ENCODE peak calls at places on chromosome 11, in six cellular contexts. One of them, this sample, is unnamed.

GRCh38 chr11:120524536-120525085 is 13.1 kb downstream of the GRIK4 start:
- DNase-seq in HTR-8/SVneo: no peak
- DNase-seq in stimulated activated CD8-positive, alpha-beta memory T cell treated with anti-CD3 and anti-CD28 coated beads, Interleukin-12 subunit alpha, Interleukin-12 subunit beta, amount 100 ng/mL, for 1 hour: no peak
- DNase-seq in stimulated activated effector memory CD8-positive, alpha-beta T cell treated with anti-CD3 and anti-CD28 coated beads, Interleukin-12 subunit alpha, Interleukin-12 subunit beta, amount 100 ng/mL, for 72 hours: no peak
- DNase-seq in substantia nigra: no peak
- DNase-seq in nephron progenitor cell: no peak
- DNase-seq in this sample: no peak

GRCh38 chr11:2802389-2803185 is 83.0 kb downstream of the CDKN1C start:
- DNase-seq in stimulated activated effector memory CD8-positive, alpha-beta T cell treated with anti-CD3 and anti-CD28 coated beads, Interleukin-12 subunit alpha, Interleukin-12 subunit beta, amount 100 ng/mL, for 72 hours: no peak
- DNase-seq in substantia nigra: no peak
- DNase-seq in HTR-8/SVneo: no peak
- DNase-seq in stimulated activated CD8-positive, alpha-beta memory T cell treated with anti-CD3 and anti-CD28 coated beads, Interleukin-12 subunit alpha, Interleukin-12 subunit beta, amount 100 ng/mL, for 1 hour: no peak
- DNase-seq in nephron progenitor cell: no peak
- DNase-seq in this sample: no peak

GRCh38 chr11:45994421-45995341 is 72.2 kb downstream of the LARGE2 start:
- DNase-seq in substantia nigra: no peak
- DNase-seq in nephron progenitor cell: peak
- DNase-seq in stimulated activated CD8-positive, alpha-beta memory T cell treated with anti-CD3 and anti-CD28 coated beads, Interleukin-12 subunit alpha, Interleukin-12 subunit beta, amount 100 ng/mL, for 1 hour: no peak
- DNase-seq in stimulated activated effector memory CD8-positive, alpha-beta T cell treated with anti-CD3 and anti-CD28 coated beads, Interleukin-12 subunit alpha, Interleukin-12 subunit beta, amount 100 ng/mL, for 72 hours: no peak
- DNase-seq in HTR-8/SVneo: no peak
- DNase-seq in this sample: peak

GRCh38 chr11:100576044-100577021 is 110.8 kb upstream of the ARHGAP42 start:
- DNase-seq in HTR-8/SVneo: peak
- DNase-seq in stimulated activated CD8-positive, alpha-beta memory T cell treated with anti-CD3 and anti-CD28 coated beads, Interleukin-12 subunit alpha, Interleukin-12 subunit beta, amount 100 ng/mL, for 1 hour: no peak
- DNase-seq in nephron progenitor cell: peak
- DNase-seq in stimulated activated effector memory CD8-positive, alpha-beta T cell treated with anti-CD3 and anti-CD28 coated beads, Interleukin-12 subunit alpha, Interleukin-12 subunit beta, amount 100 ng/mL, for 72 hours: no peak
- DNase-seq in substantia nigra: no peak
- DNase-seq in this sample: peak

GRCh38 chr11:30310623-30311022 is 12.3 kb upstream of the ARL14EP start:
- DNase-seq in stimulated activated CD8-positive, alpha-beta memory T cell treated with anti-CD3 and anti-CD28 coated beads, Interleukin-12 subunit alpha, Interleukin-12 subunit beta, amount 100 ng/mL, for 1 hour: no peak
- DNase-seq in HTR-8/SVneo: no peak
- DNase-seq in stimulated activated effector memory CD8-positive, alpha-beta T cell treated with anti-CD3 and anti-CD28 coated beads, Interleukin-12 subunit alpha, Interleukin-12 subunit beta, amount 100 ng/mL, for 72 hours: no peak
- DNase-seq in nephron progenitor cell: no peak
- DNase-seq in substantia nigra: no peak
- DNase-seq in this sample: no peak

GRCh38 chr11:131668867-131669780 is 298.7 kb downstream of the NTM start:
- DNase-seq in substantia nigra: no peak
- DNase-seq in nephron progenitor cell: peak
- DNase-seq in stimulated activated CD8-positive, alpha-beta memory T cell treated with anti-CD3 and anti-CD28 coated beads, Interleukin-12 subunit alpha, Interleukin-12 subunit beta, amount 100 ng/mL, for 1 hour: no peak
- DNase-seq in HTR-8/SVneo: no peak
- DNase-seq in stimulated activated effector memory CD8-positive, alpha-beta T cell treated with anti-CD3 and anti-CD28 coated beads, Interleukin-12 subunit alpha, Interleukin-12 subunit beta, amount 100 ng/mL, for 72 hours: no peak
- DNase-seq in this sample: peak

GRCh38 chr11:2827256-2827655 is 58.3 kb downstream of the CDKN1C start:
- DNase-seq in stimulated activated CD8-positive, alpha-beta memory T cell treated with anti-CD3 and anti-CD28 coated beads, Interleukin-12 subunit alpha, Interleukin-12 subunit beta, amount 100 ng/mL, for 1 hour: no peak
- DNase-seq in stimulated activated effector memory CD8-positive, alpha-beta T cell treated with anti-CD3 and anti-CD28 coated beads, Interleukin-12 subunit alpha, Interleukin-12 subunit beta, amount 100 ng/mL, for 72 hours: no peak
- DNase-seq in substantia nigra: no peak
- DNase-seq in HTR-8/SVneo: peak
- DNase-seq in nephron progenitor cell: no peak
- DNase-seq in this sample: no peak

GRCh38 chr11:104830508-104830907 is 67.8 kb downstream of the CASP12 start:
- DNase-seq in substantia nigra: no peak
- DNase-seq in stimulated activated CD8-positive, alpha-beta memory T cell treated with anti-CD3 and anti-CD28 coated beads, Interleukin-12 subunit alpha, Interleukin-12 subunit beta, amount 100 ng/mL, for 1 hour: no peak
- DNase-seq in stimulated activated effector memory CD8-positive, alpha-beta T cell treated with anti-CD3 and anti-CD28 coated beads, Interleukin-12 subunit alpha, Interleukin-12 subunit beta, amount 100 ng/mL, for 72 hours: no peak
- DNase-seq in HTR-8/SVneo: no peak
- DNase-seq in nephron progenitor cell: no peak
- DNase-seq in this sample: no peak

GRCh38 chr11:46050652-46051051 is 70.6 kb downstream of the PHF21A start:
- DNase-seq in substantia nigra: no peak
- DNase-seq in stimulated activated CD8-positive, alpha-beta memory T cell treated with anti-CD3 and anti-CD28 coated beads, Interleukin-12 subunit alpha, Interleukin-12 subunit beta, amount 100 ng/mL, for 1 hour: no peak
- DNase-seq in stimulated activated effector memory CD8-positive, alpha-beta T cell treated with anti-CD3 and anti-CD28 coated beads, Interleukin-12 subunit alpha, Interleukin-12 subunit beta, amount 100 ng/mL, for 72 hours: no peak
- DNase-seq in nephron progenitor cell: no peak
- DNase-seq in HTR-8/SVneo: no peak
- DNase-seq in this sample: no peak

GRCh38 chr11:127470485-127470884 is 469.9 kb upstream of the KIRREL3 start:
- DNase-seq in HTR-8/SVneo: no peak
- DNase-seq in nephron progenitor cell: peak
- DNase-seq in stimulated activated CD8-positive, alpha-beta memory T cell treated with anti-CD3 and anti-CD28 coated beads, Interleukin-12 subunit alpha, Interleukin-12 subunit beta, amount 100 ng/mL, for 1 hour: no peak
- DNase-seq in stimulated activated effector memory CD8-positive, alpha-beta T cell treated with anti-CD3 and anti-CD28 coated beads, Interleukin-12 subunit alpha, Interleukin-12 subunit beta, amount 100 ng/mL, for 72 hours: no peak
- DNase-seq in substantia nigra: no peak
- DNase-seq in this sample: no peak